ENCODE peak calls at places on chromosomes 1 and 21, in six cellular contexts. X is pancreas, K is stomach, S is endothelial cell, E is left ventricle myocardium inferior, O is activated B cell treated with CpG ODN at 0.5 μM for 24 hours. J is an unnamed sample.

GRCh38 chr1:89999208-89999607 is 4.3 kb downstream of the ZNF326 start:
- DNase-seq in X (no peak), E (no peak), O (no peak), S (no peak), K (no peak), J (no peak)

GRCh38 chr1:28329395-28330153 is 734 bp downstream of the MED18 start:
- DNase-seq in O (peak), K (peak), X (peak), E (no peak), S (peak), J (no peak)

GRCh38 chr1:119653839-119654170 is 5.7 kb upstream of the ZNF697 start:
- DNase-seq in X (no peak), S (no peak), O (no peak), K (no peak), E (no peak), J (no peak)

GRCh38 chr1:228073870-228074545 is 8.5 kb upstream of the ARF1 start:
- DNase-seq in K (peak), X (peak), E (peak), O (no peak), S (no peak), J (no peak)

GRCh38 chr1:160050619-160051018 is 18.8 kb upstream of the PIGM start:
- DNase-seq in S (no peak), K (no peak), X (no peak), O (no peak), E (no peak), J (no peak)

GRCh38 chr1:89547563-89548485 is 23.2 kb downstream of the LRRC8B start:
- DNase-seq in X (no peak), S (no peak), E (no peak), K (no peak), O (no peak), J (no peak)

GRCh38 chr1:211356723-211357418 is 30.2 kb downstream of the TRAF5 start:
- DNase-seq in E (no peak), O (no peak), S (no peak), X (no peak), K (no peak), J (no peak)

GRCh38 chr1:173445164-173445563 is 32.0 kb upstream of the PRDX6 start:
- DNase-seq in X (no peak), K (no peak), S (no peak), O (no peak), E (no peak), J (no peak)

GRCh38 chr1:28437260-28437923 is 67.9 kb downstream of the PHACTR4 start:
- DNase-seq in O (no peak), E (no peak), K (no peak), X (no peak), S (no peak), J (no peak)

GRCh38 chr1:61107638-61108037 is 25.3 kb downstream of the NFIA start:
- DNase-seq in K (no peak), O (no peak), X (no peak), E (no peak), S (no peak), J (no peak)

GRCh38 chr1:3747903-3748302 is 4.3 kb upstream of the CCDC27 start:
- DNase-seq in E (no peak), X (peak), S (no peak), K (no peak), O (no peak), J (no peak)

GRCh38 chr1:20349971-20350370 is 59.3 kb downstream of the VWA5B1 start:
- DNase-seq in E (no peak), K (no peak), S (no peak), O (no peak), X (no peak), J (no peak)

GRCh38 chr1:42381424-42381673 is 757 bp downstream of the RIMKLA start:
- DNase-seq in S (no peak), K (no peak), O (no peak), E (no peak), X (no peak), J (no peak)

GRCh38 chr1:39617488-39618049 is 21.9 kb downstream of the HEYL start:
- DNase-seq in S (no peak), E (no peak), O (no peak), K (no peak), X (peak), J (no peak)

GRCh38 chr21:39676054-39676771 is 63.5 kb downstream of the B3GALT5 start:
- DNase-seq in S (no peak), X (no peak), K (no peak), O (no peak), E (peak), J (no peak)

GRCh38 chr1:35642472-35642955 is 1.2 kb upstream of the PSMB2 start:
- DNase-seq in X (no peak), K (no peak), E (no peak), O (no peak), S (no peak), J (no peak)

GRCh38 chr1:241336335-241336734 is 20.7 kb downstream of the RGS7 start:
- DNase-seq in O (no peak), X (no peak), S (no peak), E (no peak), K (no peak), J (no peak)

GRCh38 chr1:193355179-193355578 is 168.8 kb upstream of the B3GALT2 start:
- DNase-seq in S (no peak), E (no peak), X (no peak), O (no peak), K (no peak), J (no peak)

GRCh38 chr1:236338096-236338495 is 56.0 kb upstream of the EDARADD start:
- DNase-seq in X (no peak), K (no peak), O (no peak), S (no peak), E (no peak), J (no peak)

GRCh38 chr1:110040548-110040947 is 6.1 kb downstream of the STRIP1 start:
- DNase-seq in K (no peak), O (no peak), E (no peak), X (no peak), S (no peak), J (no peak)

GRCh38 chr21:45497846-45498645 is 44.2 kb downstream of the SLC19A1 start:
- DNase-seq in S (no peak), X (peak), K (no peak), O (no peak), E (peak), J (peak)

GRCh38 chr1:90616395-90616794 is 100.7 kb downstream of the BARHL2 start:
- DNase-seq in K (no peak), O (no peak), S (peak), X (no peak), E (no peak), J (no peak)

GRCh38 chr1:14613915-14614314 is 15.4 kb downstream of the KAZN start:
- DNase-seq in E (no peak), O (no peak), X (no peak), S (no peak), K (no peak), J (no peak)

GRCh38 chr1:37680933-37681332 is 11.4 kb upstream of the CDCA8 start:
- DNase-seq in E (no peak), K (no peak), O (no peak), X (no peak), S (no peak), J (no peak)

GRCh38 chr1:69976896-69977295 is 228.5 kb downstream of the LRRC40 start:
- DNase-seq in S (no peak), X (no peak), K (no peak), E (no peak), O (no peak), J (no peak)

GRCh38 chr1:200411406-200412257 is 1.8 kb upstream of the ZNF281 start:
- DNase-seq in O (no peak), X (no peak), E (no peak), S (peak), K (no peak), J (no peak)

GRCh38 chr1:183032122-183032921 is 9.1 kb downstream of the LAMC1 start:
- DNase-seq in X (no peak), O (no peak), S (no peak), K (no peak), E (no peak), J (no peak)

DNA sequence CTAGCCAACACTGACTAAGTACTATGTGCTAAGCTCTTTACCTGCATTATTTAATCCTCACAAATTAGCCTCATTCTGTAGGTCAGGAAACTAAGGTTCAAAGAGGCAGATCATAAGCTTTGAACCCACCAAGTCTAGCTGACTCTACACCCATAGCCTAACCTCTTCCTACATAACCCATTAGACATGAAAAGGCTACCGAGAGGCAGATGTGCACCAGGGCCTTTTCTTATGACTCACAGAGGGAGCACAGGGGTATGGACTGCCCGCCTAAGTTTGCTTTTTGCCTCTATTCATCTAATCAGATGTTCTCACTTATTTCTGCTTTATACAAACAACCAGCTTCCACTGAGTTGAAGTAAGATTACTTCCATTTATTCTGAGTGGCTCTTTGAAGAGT is 31.5 kb downstream of the LBR start:
- DNase-seq in O (no peak), S (no peak), X (no peak), E (no peak), K (no peak), J (no peak)
- TF ChIP-seq CTCF in O (no peak), S (no peak), X (no peak), E (no peak), K (no peak), J (no peak)

GRCh38 chr1:56429288-56429687 is 150.1 kb downstream of the PLPP3 start:
- DNase-seq in X (no peak), S (no peak), O (no peak), K (no peak), E (no peak), J (no peak)

GRCh38 chr1:56423716-56424115 is 155.6 kb downstream of the PLPP3 start:
- DNase-seq in K (no peak), O (no peak), E (no peak), S (no peak), X (no peak), J (no peak)

GRCh38 chr1:56425494-56425860 is 153.9 kb downstream of the PLPP3 start:
- DNase-seq in K (no peak), S (no peak), X (no peak), E (no peak), O (no peak), J (no peak)

GRCh38 chr1:56426587-56426986 is 152.8 kb downstream of the PLPP3 start:
- DNase-seq in O (no peak), K (no peak), X (no peak), S (no peak), E (no peak), J (no peak)

DNA sequence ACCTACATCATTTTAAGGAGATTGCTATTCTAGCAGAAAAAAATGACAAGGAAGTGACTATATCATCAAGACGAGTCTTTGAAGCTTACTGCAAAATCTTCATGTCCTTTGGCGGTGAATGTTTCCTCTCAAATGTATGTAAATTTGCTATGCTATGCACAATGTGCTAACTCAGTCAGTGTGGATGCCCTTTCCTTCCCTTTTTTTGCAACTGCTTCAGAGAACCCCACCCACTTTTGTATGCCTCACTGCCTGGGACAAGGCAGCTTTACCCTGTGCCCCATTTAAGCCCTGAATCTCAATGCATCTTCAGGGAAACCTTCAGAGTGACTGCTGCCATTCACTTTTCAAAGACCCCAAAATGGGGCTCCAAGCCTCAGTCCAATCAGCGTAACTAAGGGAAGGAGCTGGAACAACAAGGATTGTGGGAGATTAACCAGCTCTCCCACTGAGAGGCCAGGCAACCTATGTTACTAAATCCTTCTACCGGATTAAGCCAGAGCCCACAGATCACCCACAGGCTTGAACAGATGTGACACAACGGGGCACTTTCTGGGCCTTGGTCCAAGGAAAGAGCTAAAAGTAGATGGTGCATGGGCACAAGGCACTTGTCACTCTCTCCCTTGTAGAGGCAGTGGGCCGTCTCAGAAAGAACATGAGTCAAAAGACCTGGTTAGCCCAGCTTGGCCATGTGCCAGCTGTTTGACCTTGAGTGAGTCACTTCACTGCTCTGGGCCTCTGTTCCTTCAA is 154.4 kb downstream of the PLPP3 start:
- DNase-seq in K (peak), S (no peak), E (peak), X (peak), O (no peak), J (no peak)
- TF ChIP-seq CTCF in K (no peak), S (no peak), E (no peak), X (no peak), O (no peak), J (no peak)

GRCh38 chr1:195373831-195374230 is 1234.4 kb downstream of the KCNT2 start:
- DNase-seq in E (no peak), K (no peak), O (no peak), X (no peak), S (no peak), J (no peak)

GRCh38 chr1:195376190-195376589 is 1232.0 kb downstream of the KCNT2 start:
- DNase-seq in X (no peak), S (no peak), O (no peak), K (no peak), E (no peak), J (no peak)
- TF ChIP-seq CTCF in X (no peak), S (peak), O (no peak), K (no peak), E (no peak), J (no peak)

GRCh38 chr1:155645648-155646047 is 35.6 kb downstream of the MSTO1 start:
- DNase-seq in K (no peak), E (peak), O (no peak), X (no peak), S (no peak), J (no peak)

GRCh38 chr1:155650231-155650757 is 38.3 kb downstream of the YY1AP1 start:
- DNase-seq in E (no peak), K (no peak), S (no peak), O (no peak), X (no peak), J (no peak)

GRCh38 chr1:155649689-155650088 is 38.9 kb downstream of the YY1AP1 start:
- DNase-seq in X (no peak), O (no peak), E (no peak), K (no peak), S (no peak), J (no peak)

GRCh38 chr1:155646307-155646706 is 36.3 kb downstream of the MSTO1 start:
- DNase-seq in K (no peak), S (no peak), E (peak), O (no peak), X (no peak), J (no peak)

GRCh38 chr1:155648207-155649147 is 38.5 kb downstream of the MSTO1 start:
- DNase-seq in S (peak), O (no peak), E (no peak), X (no peak), K (peak), J (no peak)
- TF ChIP-seq CTCF in S (no peak), O (no peak), E (peak), X (no peak), K (no peak), J (peak)

DNA sequence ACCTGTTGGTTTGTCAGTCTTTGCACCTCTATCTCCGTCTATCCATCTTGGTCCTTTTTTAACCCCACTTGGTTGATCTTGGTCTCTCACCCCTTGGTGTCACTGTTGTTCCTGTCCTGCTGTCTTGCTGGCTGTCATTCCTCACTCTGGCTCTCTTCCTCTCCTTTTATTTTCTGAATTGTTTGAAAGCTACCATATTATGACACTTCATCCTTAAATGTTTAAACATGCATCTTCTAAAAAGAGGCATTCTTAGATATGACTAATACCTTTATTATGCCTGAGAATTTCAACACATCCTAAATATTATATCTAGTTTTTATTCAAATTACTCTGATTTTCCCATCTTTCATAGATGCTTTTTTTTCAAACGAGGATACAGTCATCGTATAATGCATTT is 37.0 kb downstream of the BACH1 start:
- DNase-seq in E (no peak), K (no peak), X (no peak), O (no peak), S (no peak), J (no peak)
- TF ChIP-seq CTCF in E (no peak), K (no peak), X (no peak), O (no peak), S (no peak), J (no peak)

DNA sequence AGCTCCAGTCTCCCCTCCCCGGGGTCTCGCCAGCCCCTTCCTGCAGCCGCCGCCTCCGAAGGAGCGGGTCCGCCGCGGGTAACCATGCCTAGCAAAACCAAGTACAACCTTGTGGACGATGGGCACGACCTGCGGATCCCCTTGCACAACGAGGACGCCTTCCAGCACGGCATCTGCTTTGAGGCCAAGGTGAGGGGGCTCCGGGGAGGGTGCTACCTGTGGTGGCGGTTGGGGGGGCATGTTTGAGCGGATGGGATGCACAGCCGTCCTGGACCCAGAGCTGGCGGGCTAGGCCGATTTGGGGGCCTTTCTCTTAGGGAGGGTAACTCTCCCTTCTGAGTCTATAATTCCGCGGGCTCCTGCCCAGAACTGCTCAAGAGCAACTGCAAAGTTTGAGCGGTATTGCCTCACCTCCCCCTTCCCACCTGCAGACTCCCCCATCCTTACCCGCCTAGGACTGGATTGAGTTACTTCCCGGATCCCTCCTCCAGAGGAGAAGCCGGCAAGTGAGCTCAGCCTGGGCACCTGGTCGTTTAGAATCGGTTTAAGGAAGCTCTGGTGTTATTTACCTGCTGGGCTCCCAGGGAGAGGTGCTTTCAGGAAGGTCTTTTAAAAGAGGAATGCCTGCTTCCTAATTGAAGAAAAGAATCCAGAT is 730 bp downstream of the NOS1AP start:
- DNase-seq in S (no peak), X (peak), E (peak), O (no peak), K (peak), J (peak)
- TF ChIP-seq CTCF in S (no peak), X (no peak), E (no peak), O (no peak), K (no peak), J (no peak)